ENCODE peak calls at places on chromosome 14, in five cellular contexts. X is adrenal gland, H is Peyer's patch, E is epithelial cell of esophagus, P is breast epithelium. S is an unnamed sample.

GRCh38 chr14:103541944-103542544 is 13.0 kb downstream of the TRMT61A start:
- DNase-seq in P (no peak), E (no peak), X (no peak), H (no peak), S (no peak)

GRCh38 chr14:100221419-100222218 is 17.3 kb upstream of the YY1 start:
- DNase-seq in H (peak; percentile 89), P (no peak), E (peak; percentile 63), X (peak; percentile 75), S (no peak)

GRCh38 chr14:89845346-89845745 is 109.2 kb downstream of the EFCAB11 start:
- DNase-seq in P (no peak), E (peak; percentile 54), H (no peak), X (no peak), S (no peak)

GRCh38 chr14:61329478-61330051 is 8.2 kb downstream of the PRKCH start:
- DNase-seq in P (no peak), X (no peak), E (no peak), H (no peak), S (no peak)

GRCh38 chr14:28652782-28653181 is 113.8 kb upstream of the FOXG1 start:
- DNase-seq in X (no peak), P (no peak), E (peak; percentile 92), H (no peak), S (no peak)

GRCh38 chr14:93648440-93649168 is 139.7 kb downstream of the PRIMA1 start:
- DNase-seq in H (no peak), X (no peak), P (no peak), E (peak; percentile 36), S (peak; percentile 16)

GRCh38 chr14:91207008-91207407 is 37.5 kb downstream of the GPR68 start:
- DNase-seq in X (no peak), P (no peak), H (no peak), E (no peak), S (no peak)

GRCh38 chr14:88613552-88614010 is 50.7 kb downstream of the ZC3H14 start:
- DNase-seq in P (no peak), E (peak; percentile 53), H (peak; percentile 53), X (peak; percentile 25), S (no peak)

GRCh38 chr14:44180975-44181374 is 326.1 kb downstream of the FSCB start:
- DNase-seq in X (no peak), P (no peak), H (no peak), E (no peak), S (no peak)

GRCh38 chr14:67517083-67517482 is 16.0 kb upstream of the PLEKHH1 start:
- DNase-seq in P (no peak), H (no peak), E (peak; percentile 18), X (peak; percentile 59), S (peak; percentile 81)

GRCh38 chr14:55578511-55578910 is 1.5 kb upstream of the KTN1 start:
- DNase-seq in P (no peak), E (no peak), H (no peak), X (no peak), S (no peak)
- H3K4me3 ChIP-seq in P (peak overlapping the region; percentile 99), E (peak overlapping the region; percentile 77), H (no peak overlapping the region), X (no peak overlapping the region), S (peak overlapping the region; percentile 90)

GRCh38 chr14:59919582-59920377 is at the start of gene LRRC9:
- DNase-seq in H (peak; percentile 72), P (no peak), E (peak; percentile 11), X (peak; percentile 24), S (peak; percentile 84)
- TF ChIP-seq CTCF in H (peak; percentile 6), P (no peak), E (no peak), X (no peak), S (no peak)

GRCh38 chr14:37594916-37595808 is at the start of the genes FOXA1 and TTC6:
- DNase-seq in H (peak; percentile 58), X (peak; percentile 45), P (peak; percentile 88), E (peak; percentile 79), S (no peak)

GRCh38 chr14:37594238-37594915 is 672 bp downstream of the FOXA1 start:
- DNase-seq in X (peak; percentile 67), H (peak; percentile 85), P (peak; percentile 79), E (peak; percentile 93), S (no peak)

GRCh38 chr14:37591941-37592287 is 3.1 kb downstream of the FOXA1 start:
- DNase-seq in H (peak; percentile 47), X (no peak), P (no peak), E (peak; percentile 72), S (no peak)

GRCh38 chr14:37592288-37593274 is 2.5 kb downstream of the FOXA1 start:
- DNase-seq in E (peak; percentile 45), H (peak; percentile 47), X (no peak), P (peak; percentile 57), S (no peak)

GRCh38 chr14:37593496-37594237 is 1.4 kb downstream of the FOXA1 start:
- DNase-seq in P (no peak), H (no peak), E (peak; percentile 35), X (no peak), S (no peak)
- H3K4me3 ChIP-seq in P (peak overlapping the region; percentile 80), H (peak overlapping the region; percentile 70), E (peak overlapping the region; percentile 62), X (peak overlapping the region; percentile 11), S (peak overlapping the region; percentile 48)

DNA sequence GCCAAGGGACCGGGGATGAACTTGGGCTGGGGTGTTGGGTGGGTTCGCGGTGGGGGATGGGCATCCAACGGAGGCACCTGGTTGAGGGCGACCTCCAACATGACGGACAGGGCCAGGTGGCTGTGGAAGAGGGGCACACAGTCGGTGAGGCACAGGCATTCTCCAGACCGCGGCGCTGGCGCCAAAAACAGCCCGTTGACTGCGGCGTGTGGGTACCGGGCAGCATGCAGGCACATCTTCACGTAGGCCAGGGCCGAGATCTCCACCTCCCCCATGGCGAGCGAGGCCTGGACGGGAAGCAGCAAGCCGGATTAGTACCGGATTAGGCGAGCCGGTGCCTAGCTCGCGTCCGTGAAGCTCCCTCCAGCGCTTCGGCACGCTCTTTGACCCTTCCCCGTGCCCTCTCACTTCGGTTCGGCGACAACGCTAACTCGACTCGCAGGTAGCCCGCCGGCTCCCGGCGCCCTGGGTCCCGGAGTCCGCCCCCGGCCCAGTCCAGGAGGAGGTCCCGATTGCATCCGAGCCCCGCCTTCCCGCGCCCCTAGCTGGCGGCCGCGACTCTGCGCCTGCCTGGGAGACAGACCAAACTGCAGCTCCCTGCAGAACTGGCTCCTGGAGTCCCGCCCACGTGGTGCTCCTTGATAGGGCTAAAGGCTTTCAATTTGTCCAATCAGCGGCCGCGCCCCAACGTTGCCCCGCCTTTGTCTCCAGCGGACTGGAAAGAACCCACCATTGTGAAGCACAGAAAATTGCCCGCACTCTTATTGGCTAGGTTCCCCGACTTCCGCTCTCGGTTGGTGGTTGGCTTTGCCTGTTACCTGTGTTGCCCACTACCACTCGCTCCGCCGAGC is at the start of gene EMC9:
- DNase-seq in E (peak; percentile 100), X (peak; percentile 100), P (peak; percentile 100), H (peak; percentile 100), S (peak; percentile 100)
- TF ChIP-seq CTCF in E (peak; percentile 43), X (peak; percentile 78), P (peak; percentile 75), H (peak; percentile 81), S (peak; percentile 50)

DNA sequence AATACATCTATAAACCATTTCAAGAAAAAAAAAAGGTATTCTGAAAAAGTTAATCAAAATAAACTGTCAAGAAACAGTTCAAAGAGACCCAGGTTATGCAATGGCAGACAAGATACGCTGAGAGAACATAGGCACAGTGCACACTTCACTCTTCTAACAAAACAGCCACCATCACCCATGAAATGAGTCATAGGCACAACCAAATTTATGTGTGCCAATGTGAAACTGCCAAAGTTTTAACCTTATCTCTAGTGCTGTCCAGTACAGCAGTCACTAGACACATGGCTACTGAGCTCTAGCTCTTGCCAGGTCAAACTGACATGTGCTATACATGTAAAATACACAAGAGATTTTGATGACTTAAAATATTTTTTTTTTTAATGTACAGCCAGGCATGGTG is 1.4 kb downstream of the CEP128 start:
- DNase-seq in X (no peak), H (no peak), E (no peak), P (no peak), S (no peak)
- H3K4me3 ChIP-seq in X (no peak overlapping the region), H (no peak overlapping the region), E (no peak overlapping the region), P (no peak overlapping the region), S (no peak overlapping the region)

GRCh38 chr14:53432378-53432802 is 279.3 kb upstream of the DDHD1 start:
- DNase-seq in H (no peak), E (peak; percentile 62), P (no peak), X (no peak), S (no peak)
- TF ChIP-seq CTCF in H (peak; percentile 43), E (peak; percentile 83), P (peak; percentile 29), X (peak; percentile 42), S (peak; percentile 23)

DNA sequence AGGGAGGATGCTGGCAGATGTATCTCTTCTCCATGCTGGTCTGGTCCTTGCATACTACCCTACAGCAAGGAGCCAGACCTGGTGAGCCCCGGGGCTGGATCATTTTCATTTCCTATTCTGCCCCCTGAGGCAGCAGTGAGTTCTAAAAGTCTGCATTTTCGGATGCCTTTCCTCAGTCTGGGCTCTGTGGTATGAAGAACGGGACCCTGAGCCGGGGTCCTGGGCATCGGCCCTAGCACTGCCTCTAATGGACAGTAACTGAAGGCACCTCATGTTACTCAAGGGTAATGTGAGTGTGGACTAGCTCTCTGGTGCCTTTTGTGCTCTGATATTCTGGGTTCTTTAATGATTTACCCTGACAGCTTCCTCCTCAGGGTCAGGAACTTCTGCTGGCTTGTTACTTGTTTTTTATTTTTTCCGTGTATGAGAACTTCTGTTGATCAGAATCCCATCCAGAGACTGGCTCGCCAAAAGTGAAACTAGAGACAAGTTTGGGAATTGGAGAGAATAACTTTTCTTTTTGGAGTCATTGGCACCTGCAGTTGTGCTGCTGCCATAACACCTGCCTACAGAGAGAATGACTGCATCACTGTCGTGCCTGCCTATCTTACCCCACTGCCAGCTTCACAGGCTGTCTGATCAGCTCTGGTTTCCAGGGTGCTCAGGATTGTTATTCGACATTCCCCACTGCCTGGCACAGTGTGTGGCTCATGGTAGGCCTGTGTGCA is 62.3 kb downstream of the SUSD6 start:
- DNase-seq in P (no peak), X (no peak), E (no peak), H (no peak), S (no peak)
- H3K4me3 ChIP-seq in P (peak overlapping the region; percentile 14), X (no peak overlapping the region), E (no peak overlapping the region), H (no peak overlapping the region), S (no peak overlapping the region)

S was measured in dorsolateral prefrontal cortex.